ENCODE peak calls at places on chromosomes 3 and 15, in eight cellular contexts. G is stomach; C is CD8-positive, alpha-beta memory T cell; U is NB4; T is GM13976; O is naive thymus-derived CD8-positive, alpha-beta T cell; R is fibroblast of lung; J is mammary epithelial cell. H is an unnamed sample.

GRCh38 chr3:189082666-189083427 is 88.9 kb upstream of the TPRG1 start:
- DNase-seq in C (no peak), J (no peak), T (no peak), O (no peak), U (no peak), G (no peak), R (no peak), H (no peak)

GRCh38 chr3:196198771-196199753 is 12.1 kb downstream of the ZDHHC19 start:
- DNase-seq in C (no peak), G (no peak), J (no peak), R (no peak), U (peak; percentile 66), T (no peak), O (no peak), H (peak; percentile 38)

GRCh38 chr3:187919018-187919417 is 173.8 kb upstream of the BCL6 start:
- DNase-seq in U (no peak), J (no peak), G (no peak), C (peak; percentile 60), O (peak; percentile 32), T (peak; percentile 47), R (peak; percentile 65), H (no peak)

GRCh38 chr3:149736180-149737100 is 15.8 kb downstream of the COMMD2 start:
- DNase-seq in C (no peak), R (peak; percentile 83), G (no peak), O (no peak), J (peak; percentile 65), U (no peak), T (no peak), H (peak; percentile 50)

GRCh38 chr3:80688814-80689213 is 921.0 kb upstream of the ROBO1 start:
- DNase-seq in R (peak; percentile 24), U (peak; percentile 11), O (no peak), C (no peak), J (no peak), G (no peak), T (no peak), H (peak; percentile 34)

GRCh38 chr3:149471991-149472390 is 2.5 kb upstream of the TM4SF4 start:
- DNase-seq in J (no peak), R (peak; percentile 78), C (no peak), T (no peak), O (no peak), U (no peak), G (no peak), H (no peak)

GRCh38 chr3:150309557-150309956 is 98.5 kb upstream of the TSC22D2 start:
- DNase-seq in O (no peak), J (peak; percentile 83), C (no peak), R (peak; percentile 80), T (no peak), G (no peak), U (no peak), H (peak; percentile 45)

GRCh38 chr3:73571238-73571741 is 53.5 kb downstream of the PDZRN3 start:
- DNase-seq in U (no peak), T (no peak), G (no peak), O (no peak), R (no peak), C (no peak), J (no peak), H (no peak)

GRCh38 chr3:120198305-120198878 is 86.6 kb downstream of the GPR156 start:
- DNase-seq in J (peak; percentile 67), T (no peak), G (no peak), U (peak; percentile 41), C (no peak), R (peak; percentile 51), O (no peak), H (peak; percentile 55)

GRCh38 chr15:49303003-49303402 is 120.0 kb upstream of the FGF7 start:
- DNase-seq in T (no peak), G (no peak), C (no peak), O (no peak), R (no peak), J (no peak), U (no peak), H (no peak)

GRCh38 chr15:36075333-36075732 is 504.1 kb upstream of the CDIN1 start:
- DNase-seq in G (no peak), O (no peak), C (no peak), J (no peak), T (no peak), U (no peak), R (no peak), H (no peak)

GRCh38 chr15:76169013-76169412 is 109.2 kb downstream of the TMEM266 start:
- DNase-seq in T (no peak), C (no peak), R (no peak), J (peak; percentile 16), U (peak; percentile 75), G (no peak), O (no peak), H (peak; percentile 46)

GRCh38 chr3:156373654-156374053 is 181.3 kb downstream of the SSR3 start:
- DNase-seq in R (no peak), J (no peak), T (no peak), G (no peak), O (no peak), U (no peak), C (no peak), H (no peak)

GRCh38 chr3:9951962-9952805 is at the start of gene PRRT3:
- DNase-seq in G (peak; percentile 45), J (peak; percentile 40), C (peak; percentile 53), R (peak; percentile 45), U (peak; percentile 39), T (peak; percentile 86), O (peak; percentile 54), H (peak; percentile 23)

GRCh38 chr3:68972358-68972979 is 40.1 kb upstream of the TAFA4 start:
- DNase-seq in J (peak; percentile 38), G (no peak), U (peak; percentile 68), C (peak; percentile 11), T (peak; percentile 13), R (peak; percentile 39), O (peak; percentile 6), H (peak; percentile 63)

GRCh38 chr3:13874891-13875290 is 5.0 kb downstream of the WNT7A start:
- DNase-seq in T (no peak), J (no peak), R (no peak), C (no peak), G (no peak), U (no peak), O (no peak), H (no peak)

GRCh38 chr3:161389445-161390036 is 18.2 kb upstream of the SPTSSB start:
- DNase-seq in O (no peak), T (no peak), G (no peak), C (no peak), U (peak; percentile 5), R (no peak), J (no peak), H (no peak)

GRCh38 chr3:17013050-17013449 is 128.3 kb downstream of the PLCL2 start:
- DNase-seq in O (no peak), G (no peak), J (no peak), C (no peak), U (no peak), T (no peak), R (peak; percentile 29), H (no peak)

GRCh38 chr3:99439892-99440291 is 198.5 kb upstream of the COL8A1 start:
- DNase-seq in J (no peak), T (no peak), R (peak; percentile 28), G (no peak), O (no peak), C (no peak), U (no peak), H (no peak)

GRCh38 chr3:101829066-101829830 is 20.1 kb upstream of the NFKBIZ start:
- DNase-seq in J (peak; percentile 56), G (peak; percentile 42), R (peak; percentile 68), U (no peak), T (no peak), C (no peak), O (peak; percentile 15), H (peak; percentile 33)

GRCh38 chr3:194637066-194637465 is 3.8 kb upstream of the TMEM44 start:
- DNase-seq in T (no peak), C (no peak), O (no peak), U (no peak), R (no peak), J (peak; percentile 24), G (no peak), H (peak; percentile 39)

GRCh38 chr3:18512007-18512406 is 86.9 kb upstream of the SATB1 start:
- DNase-seq in C (no peak), J (no peak), O (no peak), G (no peak), U (peak; percentile 68), R (no peak), T (no peak), H (no peak)

GRCh38 chr3:54185740-54186139 is 63.4 kb downstream of the CACNA2D3 start:
- DNase-seq in U (no peak), G (no peak), O (no peak), C (no peak), T (no peak), R (no peak), J (no peak), H (no peak)

GRCh38 chr3:85020828-85021227 is 62.0 kb downstream of the CADM2 start:
- DNase-seq in G (no peak), J (no peak), T (no peak), C (no peak), U (no peak), O (no peak), R (no peak), H (no peak)

GRCh38 chr15:77907824-77908751 is 169.4 kb downstream of the TBC1D2B start:
- DNase-seq in U (peak; percentile 85), G (peak; percentile 78), J (no peak), C (peak; percentile 19), T (peak; percentile 66), R (peak; percentile 64), O (no peak), H (peak; percentile 47)

GRCh38 chr3:161449784-161450183 is 46.8 kb upstream of the OTOL1 start:
- DNase-seq in J (no peak), C (no peak), U (no peak), O (no peak), T (no peak), R (no peak), G (no peak), H (no peak)

GRCh38 chr3:197960694-197961581 is 921 bp downstream of the LMLN start:
- DNase-seq in J (no peak), G (no peak), O (no peak), U (no peak), C (no peak), R (no peak), T (no peak), H (no peak)

GRCh38 chr3:146970236-146970635 is 365.1 kb upstream of the PLSCR5 start:
- DNase-seq in U (no peak), J (no peak), R (peak; percentile 58), O (no peak), C (no peak), T (no peak), G (no peak), H (no peak)

GRCh38 chr3:143000525-143000924 is 845 bp upstream of the U2SURP start:
- DNase-seq in C (no peak), R (peak; percentile 84), G (no peak), T (no peak), U (no peak), J (peak; percentile 76), O (no peak), H (peak; percentile 24)

GRCh38 chr3:126773167-126773566 is 69.1 kb downstream of the CHCHD6 start:
- DNase-seq in G (no peak), J (peak; percentile 23), O (no peak), T (no peak), C (no peak), R (no peak), U (no peak), H (no peak)

GRCh38 chr3:42264399-42265058 is 1.5 kb downstream of the CCK start:
- DNase-seq in G (peak; percentile 65), C (no peak), U (no peak), J (no peak), O (peak; percentile 14), R (peak; percentile 39), T (no peak), H (no peak)

GRCh38 chr3:171092467-171092911 is 66.0 kb upstream of the SLC2A2 start:
- DNase-seq in J (no peak), U (no peak), G (no peak), C (no peak), T (no peak), R (peak; percentile 16), O (no peak), H (no peak)

GRCh38 chr3:61936344-61936937 is 375.1 kb downstream of the PTPRG start:
- DNase-seq in G (no peak), C (no peak), U (peak; percentile 24), T (peak; percentile 35), R (no peak), O (peak; percentile 3), J (no peak), H (peak; percentile 46)

GRCh38 chr3:17235311-17235710 is 350.6 kb downstream of the PLCL2 start:
- DNase-seq in C (no peak), T (no peak), O (no peak), R (no peak), J (no peak), U (no peak), G (no peak), H (no peak)